ENCODE peak calls at places on chromosomes 2 and 18, in four cellular contexts. Y is choroid plexus epithelial cell; I is mucosa of descending colon; X is CD8-positive, alpha-beta T cell. A is an unnamed sample.

GRCh38 chr2:236025892-236026291 is 142.3 kb downstream of the GBX2 start:
- DNase-seq in Y (no peak), X (no peak), I (no peak), A (no peak)

GRCh38 chr2:41965886-41966285 is 81.9 kb upstream of the PKDCC start:
- DNase-seq in I (peak), Y (peak), X (no peak), A (no peak)

GRCh38 chr2:70861774-70862644 is 26.4 kb upstream of the CD207 start:
- DNase-seq in I (peak), Y (peak), X (peak), A (peak)

GRCh38 chr2:237978058-237978712 is 11.4 kb downstream of the UBE2F start:
- DNase-seq in Y (peak), X (no peak), I (peak), A (no peak)

GRCh38 chr18:986071-986470 is 81.4 kb downstream of the ADCYAP1 start:
- DNase-seq in Y (no peak), X (no peak), I (no peak), A (no peak)

GRCh38 chr2:735670-736218 is 58.5 kb upstream of the TMEM18 start:
- DNase-seq in I (no peak), X (no peak), Y (no peak), A (peak)

GRCh38 chr18:52936931-52937330 is 596.9 kb downstream of the DCC start:
- DNase-seq in Y (peak), I (no peak), X (no peak), A (no peak)

GRCh38 chr18:43067570-43067969 is 47.9 kb downstream of the RIT2 start:
- DNase-seq in Y (no peak), X (no peak), I (no peak), A (no peak)

GRCh38 chr18:47397671-47398319 is 146.3 kb upstream of the SKOR2 start:
- DNase-seq in I (peak), Y (no peak), X (no peak), A (peak)

GRCh38 chr2:143968860-143969259 is 551.1 kb downstream of the ZEB2 start:
- DNase-seq in I (no peak), X (no peak), Y (no peak), A (no peak)

GRCh38 chr18:8754995-8755955 is 49.9 kb downstream of the MTCL1 start:
- DNase-seq in I (peak), Y (peak), X (peak), A (no peak)

GRCh38 chr18:62245699-62246098 is 58.6 kb downstream of the RELCH start:
- DNase-seq in I (no peak), X (no peak), Y (no peak), A (no peak)
- TF ChIP-seq CTCF in I (no peak), X (no peak), Y (no peak), A (no peak)

DNA sequence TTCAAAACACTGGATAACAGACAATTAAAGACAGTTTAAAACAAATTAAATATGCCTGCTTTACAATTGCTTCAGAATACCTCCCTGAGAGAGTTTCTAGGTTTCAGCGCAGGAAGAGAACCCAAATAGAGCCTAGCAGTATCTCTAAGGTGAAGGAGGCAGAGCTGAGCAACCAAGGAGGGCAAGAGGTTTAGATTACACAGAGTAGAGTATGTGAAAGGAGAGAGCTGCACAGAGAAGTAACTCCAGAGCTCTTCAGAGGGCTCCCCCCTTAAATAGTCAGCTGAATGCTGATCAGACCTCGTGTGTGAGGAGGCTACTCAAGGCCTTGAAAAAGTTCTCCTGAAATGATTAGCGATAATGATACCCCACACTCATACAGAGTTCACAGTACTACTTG is 386.5 kb upstream of the TCF4 start:
- DNase-seq in Y (no peak), I (no peak), X (no peak), A (no peak)
- TF ChIP-seq CTCF in Y (no peak), I (no peak), X (no peak), A (no peak)

GRCh38 chr2:68835636-68836035 is 35.6 kb downstream of the BMP10 start:
- DNase-seq in I (no peak), X (no peak), Y (no peak), A (no peak)

GRCh38 chr2:68837861-68838341 is 33.3 kb downstream of the BMP10 start:
- DNase-seq in X (no peak), I (no peak), Y (peak), A (peak)

GRCh38 chr2:68838641-68839040 is 32.6 kb downstream of the BMP10 start:
- DNase-seq in I (no peak), X (no peak), Y (peak), A (no peak)

GRCh38 chr2:68837164-68837860 is 33.9 kb downstream of the BMP10 start:
- DNase-seq in I (peak), Y (peak), X (peak), A (peak)

DNA sequence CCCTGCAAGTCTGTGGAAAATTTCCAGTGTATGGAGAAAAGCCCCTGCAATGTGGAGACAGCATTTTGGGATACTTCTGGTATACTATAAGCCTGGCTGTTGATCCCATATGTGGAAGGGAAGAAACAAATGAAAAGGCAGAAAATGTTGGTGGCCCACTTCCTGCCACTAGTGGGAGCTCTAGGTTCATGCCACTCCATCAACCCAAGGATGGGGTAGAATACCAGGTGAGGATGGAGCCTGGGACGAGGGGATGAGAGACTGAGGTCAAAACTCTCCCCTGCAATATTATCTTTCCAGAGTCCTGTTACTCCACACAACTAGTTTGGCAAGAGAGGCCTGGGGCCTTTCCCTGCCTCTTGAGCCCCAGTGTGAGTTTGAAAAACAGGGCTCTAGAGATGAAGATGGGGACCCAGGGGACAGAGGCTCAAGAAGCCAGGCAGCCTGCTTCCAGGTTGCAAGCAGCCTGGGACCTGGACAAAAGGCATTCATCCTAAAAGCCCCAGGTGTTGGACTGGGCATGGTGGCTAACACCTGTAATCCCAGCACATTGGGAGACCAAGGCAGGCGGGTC is 31.9 kb downstream of the BMP10 start:
- DNase-seq in X (no peak), I (peak), Y (peak), A (peak)
- TF ChIP-seq CTCF in X (no peak), I (no peak), Y (peak), A (peak)

DNA sequence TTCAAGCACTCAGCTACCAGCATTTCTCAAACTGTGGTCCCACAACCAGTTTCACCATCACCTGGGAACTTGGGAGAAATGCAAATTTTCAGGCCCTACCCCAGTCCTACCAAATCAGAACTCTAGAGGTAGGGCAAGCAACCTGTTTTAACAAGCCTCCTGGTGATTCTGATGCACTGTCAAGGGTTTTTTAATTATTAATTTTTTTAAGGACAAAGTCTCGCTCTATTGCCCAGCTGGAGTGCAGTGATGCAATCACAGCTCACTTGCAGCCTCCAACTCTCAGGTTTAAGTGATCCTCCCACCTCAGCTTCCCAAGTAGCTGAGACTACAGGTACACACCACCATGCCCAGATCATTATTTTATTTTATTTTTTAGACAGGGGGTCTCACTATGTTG is 7.8 kb downstream of the ACMSD start:
- DNase-seq in X (no peak), I (no peak), Y (no peak), A (no peak)
- TF ChIP-seq CTCF in X (no peak), I (no peak), Y (no peak), A (no peak)

GRCh38 chr2:14114275-14114674 is 518.2 kb upstream of the LRATD1 start:
- DNase-seq in X (no peak), Y (no peak), I (no peak), A (no peak)
- TF ChIP-seq CTCF in X (no peak), Y (no peak), I (no peak), A (no peak)

A was measured in GM13976.